ENCODE peak calls at places on chromosome 5, in ten cellular contexts. B is mammary epithelial cell, W is GM23338, H is upper lobe of left lung, A is A549, S is IMR-90, O is transverse colon, K is colonic mucosa, M is HCT116, G is tibial artery. I is an unnamed sample.
A peak's percentile ranks its signal among the peaks of the same experiment; 100 is the strongest.

GRCh38 chr5:136781464-136781863 is 416.1 kb upstream of the TRPC7 start:
- DNase-seq in W (no peak), O (no peak), B (no peak), A (no peak), G (no peak), S (peak; percentile 55), H (no peak), M (no peak), K (no peak), I (no peak)

GRCh38 chr5:134447815-134448520 is 36.3 kb upstream of the CDKN2AIPNL start:
- DNase-seq in S (no peak), W (no peak), B (no peak), A (no peak), G (no peak), K (no peak), H (no peak), M (no peak), O (no peak), I (no peak)

GRCh38 chr5:91443028-91443427 is 59.9 kb upstream of the ARRDC3 start:
- DNase-seq in S (peak; percentile 69), G (no peak), B (peak; percentile 14), M (no peak), A (no peak), W (no peak), H (no peak), O (no peak), K (no peak), I (no peak)

GRCh38 chr5:146203872-146204192 is 427 bp downstream of the RBM27 start:
- DNase-seq in S (no peak), H (no peak), B (no peak), K (no peak), G (no peak), W (no peak), O (no peak), A (no peak), M (no peak), I (no peak)

GRCh38 chr5:74182603-74183002 is 457.9 kb downstream of the ENC1 start:
- DNase-seq in G (no peak), A (no peak), H (no peak), K (no peak), W (no peak), S (no peak), M (no peak), O (no peak), B (no peak), I (no peak)

GRCh38 chr5:171300358-171300757 is 8.7 kb upstream of the TLX3 start:
- DNase-seq in O (no peak), S (no peak), K (no peak), A (no peak), W (no peak), B (no peak), G (no peak), H (no peak), M (no peak), I (no peak)

GRCh38 chr5:130923543-130924159 is 241.4 kb downstream of the HINT1 start:
- DNase-seq in K (no peak), B (no peak), S (no peak), O (no peak), A (no peak), W (no peak), G (no peak), M (no peak), H (no peak), I (no peak)

GRCh38 chr5:82405166-82405565 is 127.0 kb upstream of the RPS23 start:
- DNase-seq in S (peak; percentile 87), W (no peak), G (no peak), O (no peak), M (no peak), K (no peak), A (no peak), H (no peak), B (peak; percentile 83), I (no peak)

GRCh38 chr5:171927345-171927941 is 79.0 kb downstream of the FBXW11 start:
- DNase-seq in O (no peak), A (no peak), S (peak; percentile 22), W (no peak), K (no peak), B (no peak), H (no peak), M (no peak), G (no peak), I (no peak)

GRCh38 chr5:158751961-158752655 is 347.6 kb downstream of the EBF1 start:
- DNase-seq in W (no peak), M (no peak), S (no peak), H (no peak), A (no peak), O (no peak), K (no peak), B (no peak), G (no peak), I (no peak)

DNA sequence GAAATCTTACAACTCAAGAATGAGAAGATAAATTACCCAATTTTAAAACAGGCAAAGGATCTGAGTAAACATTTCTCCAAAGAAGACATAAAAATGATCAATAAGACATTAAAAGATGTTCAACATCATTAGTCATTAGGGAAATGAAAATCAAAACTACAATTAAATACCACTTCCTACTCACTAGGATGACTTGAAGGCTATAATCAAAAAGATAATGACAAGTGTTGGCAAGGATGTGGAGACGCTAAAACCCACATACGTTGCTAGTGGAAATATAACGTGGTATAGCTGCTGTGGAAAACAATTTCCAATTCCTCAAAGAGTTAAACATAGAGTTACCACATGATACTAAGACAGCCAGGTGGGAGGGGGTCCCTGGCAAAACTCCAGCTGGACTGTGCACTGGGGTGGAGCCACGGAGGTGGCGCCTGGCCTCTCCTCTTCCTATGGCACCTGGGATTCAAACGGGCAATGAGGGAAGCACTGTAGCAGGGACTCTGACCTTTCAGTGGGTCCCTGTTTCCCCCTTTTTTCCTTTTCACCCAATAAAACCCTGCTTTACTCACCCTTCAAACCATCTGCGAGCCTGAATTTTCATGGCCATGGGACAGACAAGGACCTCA is 5.9 kb downstream of the ARSB start:
- DNase-seq in B (no peak), S (no peak), K (no peak), A (no peak), W (no peak), M (no peak), G (no peak), H (no peak), O (no peak), I (no peak)
- H3K4me1 ChIP-seq in B (peaks cover 22% of the 10 kb centered on the region), S (peaks cover 13% of the 10 kb centered on the region), K (peaks cover 9% of the 10 kb centered on the region), A (peaks cover 27% of the 10 kb centered on the region), W (peaks cover 18% of the 10 kb centered on the region), M (peaks cover 22% of the 10 kb centered on the region), G (peaks cover 11% of the 10 kb centered on the region), H (peaks cover 19% of the 10 kb centered on the region), O (peaks cover 7% of the 10 kb centered on the region), I (peaks cover 8% of the 10 kb centered on the region)

GRCh38 chr5:1448511-1449011 is 3.3 kb upstream of the SLC6A3 start:
- DNase-seq in S (no peak), W (no peak), H (no peak), O (no peak), K (no peak), M (no peak), G (no peak), A (no peak), B (no peak), I (no peak)

GRCh38 chr5:1449081-1449630 is 3.9 kb upstream of the SLC6A3 start:
- DNase-seq in O (no peak), K (no peak), W (no peak), B (no peak), M (no peak), G (no peak), H (no peak), S (no peak), A (no peak), I (no peak)

GRCh38 chr5:1447772-1448361 is 2.6 kb upstream of the SLC6A3 start:
- DNase-seq in M (no peak), W (no peak), K (no peak), S (no peak), B (no peak), H (peak; percentile 10), A (no peak), G (no peak), O (no peak), I (no peak)

GRCh38 chr5:1453613-1454012 is 8.4 kb upstream of the SLC6A3 start:
- DNase-seq in B (no peak), G (no peak), S (no peak), O (no peak), K (no peak), A (no peak), W (no peak), M (no peak), H (no peak), I (no peak)
- TF ChIP-seq CTCF in B (no peak), G (no peak), S (no peak), O (no peak), K (no peak), A (no peak), W (no peak), M (no peak), H (no peak), I (no peak)

GRCh38 chr5:93076566-93076965 is 504.5 kb downstream of the NR2F1-AS1 start:
- DNase-seq in W (no peak), O (no peak), S (no peak), H (no peak), K (no peak), M (no peak), B (no peak), G (no peak), A (no peak), I (no peak)

GRCh38 chr5:93076096-93076495 is 504.9 kb downstream of the NR2F1-AS1 start:
- DNase-seq in K (no peak), M (no peak), W (no peak), G (no peak), B (no peak), A (no peak), S (peak; percentile 77), O (no peak), H (no peak), I (no peak)

GRCh38 chr5:93078082-93079038 is 502.7 kb downstream of the NR2F1-AS1 start:
- DNase-seq in G (no peak), O (peak; percentile 9), W (no peak), A (peak; percentile 93), S (peak; percentile 93), H (no peak), K (peak; percentile 18), B (peak; percentile 98), M (peak; percentile 99), I (peak; percentile 49)

GRCh38 chr5:93073547-93073946 is 507.5 kb downstream of the NR2F1-AS1 start:
- DNase-seq in A (no peak), G (no peak), K (no peak), H (no peak), W (no peak), S (no peak), M (no peak), B (no peak), O (no peak), I (no peak)

DNA sequence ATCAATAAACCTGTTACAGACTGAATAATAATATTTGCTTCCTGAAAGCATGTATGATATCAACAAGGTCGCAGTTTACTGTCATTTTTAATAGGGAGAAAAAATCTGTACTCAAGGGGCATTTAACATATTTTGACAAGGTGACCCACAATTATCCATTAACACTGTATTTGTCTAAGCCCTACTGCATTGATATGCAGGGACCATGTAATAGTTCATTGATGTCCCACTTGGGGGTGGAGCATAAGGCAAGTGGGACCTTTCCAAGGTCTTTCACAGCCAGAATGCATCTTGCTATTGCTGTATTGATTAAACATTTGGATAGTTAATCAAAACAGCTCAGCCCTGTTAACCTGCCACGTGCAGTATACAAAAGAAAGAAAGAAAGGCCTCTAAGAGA is 502.0 kb downstream of the NR2F1-AS1 start:
- DNase-seq in W (no peak), A (no peak), M (no peak), O (no peak), K (no peak), H (no peak), G (no peak), B (no peak), S (no peak), I (no peak)
- H3K27ac ChIP-seq in W (no peak overlapping the region), A (peak overlapping the region; percentile 79), M (peak overlapping the region; percentile 98), O (no peak overlapping the region), K (no peak overlapping the region), H (no peak overlapping the region), G (no peak overlapping the region), B (peak overlapping the region; percentile 0), S (peak overlapping the region; percentile 41), I (no peak overlapping the region)

GRCh38 chr5:113215401-113216060 is 219.3 kb downstream of the TSSK1B start:
- DNase-seq in H (no peak), G (no peak), K (no peak), W (no peak), S (peak; percentile 74), O (no peak), A (no peak), B (no peak), M (no peak), I (no peak)
- H3K4me1 ChIP-seq in H (no peaks in the 10 kb centered on the region), G (no peaks in the 10 kb centered on the region), K (no peaks in the 10 kb centered on the region), W (peaks cover 54% of the 10 kb centered on the region), S (peaks cover 21% of the 10 kb centered on the region), O (no peaks in the 10 kb centered on the region), A (no peaks in the 10 kb centered on the region), B (peaks cover 13% of the 10 kb centered on the region), M (peaks cover 40% of the 10 kb centered on the region), I (no peaks in the 10 kb centered on the region)

I was measured in thoracic aorta.